ENCODE peak calls at places on chromosomes 3 and 15, in eight cellular contexts. One of them, this sample, is unnamed.
A peak's percentile ranks its signal among the peaks of the same experiment; 100 is the strongest.

GRCh38 chr15:41799488-41799805 is 25.2 kb downstream of the MAPKBP1 start:
- DNase-seq in IMR-90: no peak
- DNase-seq in mammary epithelial cell: no peak
- DNase-seq in WERI-Rb-1: no peak
- DNase-seq in pancreas: no peak
- DNase-seq in heart right ventricle: no peak
- DNase-seq in HCT116: no peak
- DNase-seq in body of pancreas: no peak
- DNase-seq in this sample: no peak

GRCh38 chr3:136699271-136699828 is 52.8 kb downstream of the STAG1 start:
- DNase-seq in body of pancreas: no peak
- DNase-seq in mammary epithelial cell: no peak
- DNase-seq in HCT116: no peak
- DNase-seq in pancreas: no peak
- DNase-seq in heart right ventricle: no peak
- DNase-seq in WERI-Rb-1: no peak
- DNase-seq in IMR-90: no peak
- DNase-seq in this sample: no peak

GRCh38 chr15:57015360-57015759 is 96.9 kb downstream of the TCF12 start:
- DNase-seq in body of pancreas: no peak
- DNase-seq in mammary epithelial cell: no peak
- DNase-seq in heart right ventricle: no peak
- DNase-seq in HCT116: no peak
- DNase-seq in pancreas: no peak
- DNase-seq in WERI-Rb-1: no peak
- DNase-seq in IMR-90: no peak
- DNase-seq in this sample: no peak

GRCh38 chr3:54660599-54661210 is 267.2 kb downstream of the LRTM1 start:
- DNase-seq in HCT116: no peak
- DNase-seq in WERI-Rb-1: no peak
- DNase-seq in mammary epithelial cell: no peak
- DNase-seq in IMR-90: no peak
- DNase-seq in body of pancreas: peak; percentile 14
- DNase-seq in pancreas: no peak
- DNase-seq in heart right ventricle: peak; percentile 41
- DNase-seq in this sample: no peak

GRCh38 chr15:99909914-99910313 is 176.7 kb upstream of the LYSMD4 start:
- DNase-seq in pancreas: no peak
- DNase-seq in body of pancreas: no peak
- DNase-seq in heart right ventricle: no peak
- DNase-seq in HCT116: peak; percentile 38
- DNase-seq in WERI-Rb-1: peak; percentile 40
- DNase-seq in mammary epithelial cell: no peak
- DNase-seq in IMR-90: no peak
- DNase-seq in this sample: no peak

GRCh38 chr3:194135806-194136518 is at the start of gene HES1:
- DNase-seq in heart right ventricle: peak; percentile 96
- DNase-seq in HCT116: peak; percentile 95
- DNase-seq in mammary epithelial cell: peak; percentile 98
- DNase-seq in IMR-90: peak; percentile 97
- DNase-seq in WERI-Rb-1: peak; percentile 75
- DNase-seq in pancreas: peak; percentile 92
- DNase-seq in body of pancreas: peak; percentile 96
- DNase-seq in this sample: peak; percentile 95

GRCh38 chr3:32106929-32107362 is 526 bp downstream of the GPD1L start:
- DNase-seq in body of pancreas: peak; percentile 70
- DNase-seq in heart right ventricle: peak; percentile 13
- DNase-seq in pancreas: peak; percentile 70
- DNase-seq in HCT116: no peak
- DNase-seq in IMR-90: no peak
- DNase-seq in WERI-Rb-1: no peak
- DNase-seq in mammary epithelial cell: no peak
- DNase-seq in this sample: peak; percentile 15

GRCh38 chr15:33968224-33968623 is at the start of gene CHRM5:
- DNase-seq in WERI-Rb-1: no peak
- DNase-seq in body of pancreas: no peak
- DNase-seq in IMR-90: no peak
- DNase-seq in mammary epithelial cell: no peak
- DNase-seq in HCT116: no peak
- DNase-seq in heart right ventricle: no peak
- DNase-seq in pancreas: no peak
- DNase-seq in this sample: no peak

GRCh38 chr15:65837301-65838283 is 31.7 kb upstream of the RAB11A start:
- DNase-seq in IMR-90: no peak
- DNase-seq in mammary epithelial cell: no peak
- DNase-seq in pancreas: no peak
- DNase-seq in HCT116: no peak
- DNase-seq in heart right ventricle: no peak
- DNase-seq in WERI-Rb-1: no peak
- DNase-seq in body of pancreas: no peak
- DNase-seq in this sample: no peak

GRCh38 chr3:69748503-69748902 is 9.2 kb downstream of the MITF start:
- DNase-seq in WERI-Rb-1: no peak
- DNase-seq in IMR-90: no peak
- DNase-seq in pancreas: no peak
- DNase-seq in body of pancreas: no peak
- DNase-seq in heart right ventricle: no peak
- DNase-seq in HCT116: no peak
- DNase-seq in mammary epithelial cell: no peak
- DNase-seq in this sample: no peak

GRCh38 chr3:70861855-70862254 is 549.4 kb upstream of the MDFIC2 start:
- DNase-seq in mammary epithelial cell: peak; percentile 50
- DNase-seq in IMR-90: peak; percentile 91
- DNase-seq in pancreas: no peak
- DNase-seq in body of pancreas: no peak
- DNase-seq in heart right ventricle: peak; percentile 24
- DNase-seq in WERI-Rb-1: no peak
- DNase-seq in HCT116: no peak
- DNase-seq in this sample: no peak

GRCh38 chr3:30319713-30320112 is 286.7 kb upstream of the TGFBR2 start:
- DNase-seq in mammary epithelial cell: peak; percentile 63
- DNase-seq in pancreas: no peak
- DNase-seq in HCT116: peak; percentile 73
- DNase-seq in body of pancreas: peak; percentile 58
- DNase-seq in WERI-Rb-1: peak; percentile 58
- DNase-seq in IMR-90: peak; percentile 57
- DNase-seq in heart right ventricle: peak; percentile 14
- DNase-seq in this sample: peak; percentile 41

GRCh38 chr3:45553469-45553974 is 41.0 kb upstream of the LIMD1 start:
- DNase-seq in IMR-90: peak; percentile 83
- DNase-seq in mammary epithelial cell: peak; percentile 62
- DNase-seq in body of pancreas: peak; percentile 48
- DNase-seq in WERI-Rb-1: no peak
- DNase-seq in heart right ventricle: peak; percentile 71
- DNase-seq in HCT116: no peak
- DNase-seq in pancreas: no peak
- DNase-seq in this sample: no peak

GRCh38 chr15:57792729-57793449 is 86.4 kb downstream of the POLR2M start:
- DNase-seq in body of pancreas: no peak
- DNase-seq in IMR-90: no peak
- DNase-seq in WERI-Rb-1: no peak
- DNase-seq in pancreas: no peak
- DNase-seq in HCT116: no peak
- DNase-seq in heart right ventricle: no peak
- DNase-seq in mammary epithelial cell: peak; percentile 80
- DNase-seq in this sample: no peak

GRCh38 chr3:72171461-72171860 is 386.5 kb upstream of the PROK2 start:
- DNase-seq in HCT116: no peak
- DNase-seq in mammary epithelial cell: no peak
- DNase-seq in body of pancreas: no peak
- DNase-seq in IMR-90: no peak
- DNase-seq in WERI-Rb-1: no peak
- DNase-seq in heart right ventricle: no peak
- DNase-seq in pancreas: no peak
- DNase-seq in this sample: no peak

GRCh38 chr3:185175370-185175987 is 22.6 kb upstream of the C3orf70 start:
- DNase-seq in WERI-Rb-1: peak; percentile 60
- DNase-seq in mammary epithelial cell: no peak
- DNase-seq in IMR-90: peak; percentile 22
- DNase-seq in heart right ventricle: peak; percentile 62
- DNase-seq in HCT116: no peak
- DNase-seq in pancreas: no peak
- DNase-seq in body of pancreas: no peak
- DNase-seq in this sample: no peak

GRCh38 chr15:73940061-73940981 is 14.1 kb downstream of the LOXL1 start:
- DNase-seq in heart right ventricle: no peak
- DNase-seq in WERI-Rb-1: peak; percentile 78
- DNase-seq in mammary epithelial cell: no peak
- DNase-seq in HCT116: no peak
- DNase-seq in body of pancreas: peak; percentile 3
- DNase-seq in pancreas: no peak
- DNase-seq in IMR-90: no peak
- DNase-seq in this sample: no peak

GRCh38 chr15:95016511-95017219 is 785.3 kb downstream of the MCTP2 start:
- DNase-seq in WERI-Rb-1: no peak
- DNase-seq in IMR-90: peak; percentile 37
- DNase-seq in HCT116: no peak
- DNase-seq in mammary epithelial cell: no peak
- DNase-seq in pancreas: no peak
- DNase-seq in body of pancreas: no peak
- DNase-seq in heart right ventricle: no peak
- DNase-seq in this sample: no peak

GRCh38 chr3:8607285-8608040 is 37.1 kb downstream of the SSUH2 start:
- DNase-seq in WERI-Rb-1: peak; percentile 58
- DNase-seq in HCT116: peak; percentile 15
- DNase-seq in body of pancreas: peak; percentile 59
- DNase-seq in IMR-90: peak; percentile 78
- DNase-seq in heart right ventricle: peak; percentile 80
- DNase-seq in pancreas: no peak
- DNase-seq in mammary epithelial cell: peak; percentile 66
- DNase-seq in this sample: peak; percentile 31

GRCh38 chr15:79370716-79371115 is 59.8 kb downstream of the TMED3 start:
- DNase-seq in HCT116: no peak
- DNase-seq in heart right ventricle: no peak
- DNase-seq in IMR-90: peak; percentile 83
- DNase-seq in mammary epithelial cell: no peak
- DNase-seq in WERI-Rb-1: no peak
- DNase-seq in pancreas: no peak
- DNase-seq in body of pancreas: no peak
- DNase-seq in this sample: no peak

GRCh38 chr3:143337387-143337786 is 217.8 kb downstream of the CHST2 start:
- DNase-seq in pancreas: no peak
- DNase-seq in body of pancreas: no peak
- DNase-seq in WERI-Rb-1: no peak
- DNase-seq in heart right ventricle: no peak
- DNase-seq in mammary epithelial cell: no peak
- DNase-seq in HCT116: no peak
- DNase-seq in IMR-90: no peak
- DNase-seq in this sample: no peak

GRCh38 chr15:67915374-67916050 is 75.7 kb upstream of the RNU6-1 start:
- DNase-seq in WERI-Rb-1: no peak
- DNase-seq in body of pancreas: peak; percentile 88
- DNase-seq in pancreas: peak; percentile 75
- DNase-seq in heart right ventricle: peak; percentile 43
- DNase-seq in HCT116: no peak
- DNase-seq in mammary epithelial cell: no peak
- DNase-seq in IMR-90: no peak
- DNase-seq in this sample: no peak
- H3K27ac ChIP-seq in WERI-Rb-1: peak overlapping the region; percentile 59
- H3K27ac ChIP-seq in body of pancreas: peak overlapping the region; percentile 73
- H3K27ac ChIP-seq in pancreas: peak overlapping the region; percentile 28
- H3K27ac ChIP-seq in heart right ventricle: peak overlapping the region; percentile 15
- H3K27ac ChIP-seq in HCT116: no peak overlapping the region
- H3K27ac ChIP-seq in mammary epithelial cell: no peak overlapping the region
- H3K27ac ChIP-seq in IMR-90: peak overlapping the region; percentile 40
- H3K27ac ChIP-seq in this sample: no peak overlapping the region

DNA sequence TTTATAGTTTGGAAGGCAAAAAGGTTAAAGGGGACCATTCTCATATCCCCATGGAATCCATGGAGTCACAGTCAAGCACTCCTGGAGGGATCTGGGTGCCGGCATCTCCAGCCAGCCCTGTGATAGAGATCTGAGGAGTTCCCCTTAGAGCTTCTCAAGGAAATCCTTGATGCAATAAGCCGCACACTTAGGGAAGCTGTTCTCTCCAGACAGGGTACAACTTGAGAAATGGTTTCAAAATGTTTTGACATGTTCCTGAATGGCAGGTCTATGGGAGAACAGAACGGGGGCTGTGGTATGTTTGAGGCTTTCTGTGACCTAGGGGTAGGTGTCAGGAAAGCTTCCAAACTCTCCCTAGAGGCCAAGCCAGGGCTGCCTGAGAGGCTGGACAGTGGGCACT is 292.9 kb downstream of the TLE3 start:
- DNase-seq in WERI-Rb-1: no peak
- DNase-seq in pancreas: no peak
- DNase-seq in heart right ventricle: no peak
- DNase-seq in mammary epithelial cell: no peak
- DNase-seq in body of pancreas: no peak
- DNase-seq in IMR-90: no peak
- DNase-seq in HCT116: no peak
- DNase-seq in this sample: no peak
- H3K27ac ChIP-seq in WERI-Rb-1: no peak overlapping the region
- H3K27ac ChIP-seq in pancreas: no peak overlapping the region
- H3K27ac ChIP-seq in heart right ventricle: no peak overlapping the region
- H3K27ac ChIP-seq in mammary epithelial cell: no peak overlapping the region
- H3K27ac ChIP-seq in body of pancreas: no peak overlapping the region
- H3K27ac ChIP-seq in IMR-90: no peak overlapping the region
- H3K27ac ChIP-seq in HCT116: no peak overlapping the region
- H3K27ac ChIP-seq in this sample: peak overlapping the region; percentile 48

GRCh38 chr3:196273655-196274054 is 13.9 kb downstream of the PCYT1A start:
- DNase-seq in body of pancreas: no peak
- DNase-seq in pancreas: no peak
- DNase-seq in IMR-90: no peak
- DNase-seq in WERI-Rb-1: no peak
- DNase-seq in mammary epithelial cell: no peak
- DNase-seq in HCT116: no peak
- DNase-seq in heart right ventricle: no peak
- DNase-seq in this sample: no peak
- H3K27ac ChIP-seq in body of pancreas: no peak overlapping the region
- H3K27ac ChIP-seq in pancreas: no peak overlapping the region
- H3K27ac ChIP-seq in IMR-90: no peak overlapping the region
- H3K27ac ChIP-seq in WERI-Rb-1: no peak overlapping the region
- H3K27ac ChIP-seq in mammary epithelial cell: no peak overlapping the region
- H3K27ac ChIP-seq in HCT116: no peak overlapping the region
- H3K27ac ChIP-seq in heart right ventricle: peak overlapping the region; percentile 62
- H3K27ac ChIP-seq in this sample: no peak overlapping the region

GRCh38 chr3:153042088-153042487 is 119.9 kb upstream of the RAP2B start:
- DNase-seq in HCT116: no peak
- DNase-seq in body of pancreas: no peak
- DNase-seq in WERI-Rb-1: no peak
- DNase-seq in mammary epithelial cell: peak; percentile 37
- DNase-seq in pancreas: no peak
- DNase-seq in IMR-90: no peak
- DNase-seq in heart right ventricle: no peak
- DNase-seq in this sample: no peak

GRCh38 chr3:153038367-153038766 is 123.7 kb upstream of the RAP2B start:
- DNase-seq in heart right ventricle: no peak
- DNase-seq in pancreas: no peak
- DNase-seq in IMR-90: no peak
- DNase-seq in WERI-Rb-1: no peak
- DNase-seq in body of pancreas: no peak
- DNase-seq in HCT116: no peak
- DNase-seq in mammary epithelial cell: no peak
- DNase-seq in this sample: no peak

GRCh38 chr3:153045150-153045549 is 116.9 kb upstream of the RAP2B start:
- DNase-seq in IMR-90: no peak
- DNase-seq in heart right ventricle: no peak
- DNase-seq in body of pancreas: no peak
- DNase-seq in pancreas: no peak
- DNase-seq in WERI-Rb-1: no peak
- DNase-seq in HCT116: no peak
- DNase-seq in mammary epithelial cell: no peak
- DNase-seq in this sample: no peak

GRCh38 chr3:153038779-153039178 is 123.2 kb upstream of the RAP2B start:
- DNase-seq in pancreas: no peak
- DNase-seq in mammary epithelial cell: peak; percentile 56
- DNase-seq in IMR-90: no peak
- DNase-seq in HCT116: no peak
- DNase-seq in body of pancreas: no peak
- DNase-seq in WERI-Rb-1: no peak
- DNase-seq in heart right ventricle: no peak
- DNase-seq in this sample: no peak

GRCh38 chr3:153043729-153044314 is 118.2 kb upstream of the RAP2B start:
- DNase-seq in body of pancreas: no peak
- DNase-seq in pancreas: no peak
- DNase-seq in IMR-90: peak; percentile 50
- DNase-seq in heart right ventricle: no peak
- DNase-seq in mammary epithelial cell: peak; percentile 71
- DNase-seq in HCT116: no peak
- DNase-seq in WERI-Rb-1: no peak
- DNase-seq in this sample: peak; percentile 38
- H3K27ac ChIP-seq in body of pancreas: no peak overlapping the region
- H3K27ac ChIP-seq in pancreas: no peak overlapping the region
- H3K27ac ChIP-seq in IMR-90: no peak overlapping the region
- H3K27ac ChIP-seq in heart right ventricle: no peak overlapping the region
- H3K27ac ChIP-seq in mammary epithelial cell: peak overlapping the region; percentile 94
- H3K27ac ChIP-seq in HCT116: no peak overlapping the region
- H3K27ac ChIP-seq in WERI-Rb-1: no peak overlapping the region
- H3K27ac ChIP-seq in this sample: peak overlapping the region; percentile 91

This sample was measured in RWPE1.